ENCODE peak calls at places on chromosomes 1 and 21, in seven cellular contexts. V, M, R, K, Y, E and H are unnamed samples.

GRCh38 chr1:201119206-201119814 is 7.1 kb upstream of the CACNA1S start:
- DNase-seq in E (peak; percentile 19), R (no peak), M (no peak), V (no peak), K (no peak), Y (peak; percentile 79), H (no peak)

GRCh38 chr1:164858233-164858632 is 299.2 kb downstream of the PBX1 start:
- DNase-seq in K (no peak), V (no peak), Y (no peak), M (no peak), R (no peak), E (peak; percentile 13), H (no peak)

GRCh38 chr1:17046043-17046657 is 7.7 kb downstream of the SDHB start:
- DNase-seq in Y (peak; percentile 68), E (peak; percentile 83), M (no peak), R (no peak), K (no peak), V (no peak), H (no peak)

GRCh38 chr1:186849271-186849671 is 20.5 kb downstream of the PLA2G4A start:
- DNase-seq in V (no peak), K (no peak), R (peak; percentile 66), M (no peak), E (no peak), Y (no peak), H (no peak)

GRCh38 chr1:203378529-203379271 is 27.8 kb upstream of the FMOD start:
- DNase-seq in M (peak; percentile 64), V (no peak), R (no peak), Y (no peak), K (no peak), E (peak; percentile 69), H (no peak)

GRCh38 chr1:39381839-39382238 is 109.6 kb upstream of the BMP8A start:
- DNase-seq in K (no peak), M (no peak), R (no peak), Y (no peak), V (no peak), E (peak; percentile 23), H (no peak)

GRCh38 chr1:5758000-5758858 is 234.0 kb downstream of the NPHP4 start:
- DNase-seq in E (no peak), V (no peak), K (no peak), Y (no peak), R (no peak), M (no peak), H (peak; percentile 86)

GRCh38 chr1:110674337-110675059 is at the start of gene KCNA3:
- DNase-seq in R (peak; percentile 67), M (peak; percentile 58), Y (peak; percentile 91), K (no peak), E (no peak), V (peak; percentile 80), H (no peak)

GRCh38 chr1:96308314-96308713 is 413.3 kb upstream of the PTBP2 start:
- DNase-seq in K (no peak), M (no peak), Y (no peak), E (no peak), R (no peak), V (no peak), H (no peak)

GRCh38 chr1:73673980-73674379 is 524.0 kb downstream of the LRRIQ3 start:
- DNase-seq in R (no peak), M (no peak), K (no peak), Y (peak; percentile 32), V (no peak), E (no peak), H (no peak)

GRCh38 chr1:50265790-50266314 is 157.1 kb downstream of the ELAVL4 start:
- DNase-seq in K (no peak), E (peak; percentile 42), V (no peak), Y (no peak), M (no peak), R (no peak), H (no peak)

GRCh38 chr1:42682739-42683529 is 716 bp downstream of the YBX1 start:
- DNase-seq in K (peak; percentile 82), R (peak; percentile 87), M (peak; percentile 70), V (peak; percentile 91), Y (peak; percentile 86), E (peak; percentile 72), H (no peak)

DNA sequence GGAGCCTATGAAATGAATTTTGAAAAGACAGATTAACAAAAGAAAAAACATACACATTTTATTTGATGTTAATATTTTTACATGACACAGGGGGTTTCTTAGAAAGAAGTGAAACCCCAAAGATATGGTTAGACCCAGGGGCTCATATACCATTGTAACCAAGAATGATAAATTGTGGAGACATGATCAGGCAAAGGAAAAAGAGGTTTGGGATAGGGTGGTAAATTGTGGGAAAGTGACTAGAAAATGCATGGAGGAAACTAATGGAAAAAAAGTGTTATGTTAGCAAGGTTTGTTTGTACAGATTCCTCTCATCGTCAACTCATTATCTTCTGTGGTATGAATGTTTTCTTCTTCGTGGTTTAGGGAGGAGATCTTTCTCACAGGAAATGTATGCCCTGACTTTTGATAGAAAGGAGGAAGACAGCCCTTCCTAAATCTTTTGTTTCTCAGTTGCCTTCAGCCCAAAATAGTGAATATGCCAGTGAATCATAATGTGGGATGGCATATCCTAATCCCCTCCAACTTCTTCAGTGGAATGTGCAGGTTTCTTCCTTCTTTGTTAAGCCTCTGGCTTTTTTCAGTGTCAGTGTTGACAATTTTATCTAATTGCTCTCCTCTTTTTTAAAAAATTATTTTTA is 140.4 kb upstream of the UBE2U start:
- DNase-seq in K (no peak), E (peak; percentile 21), R (no peak), Y (no peak), V (no peak), M (no peak), H (no peak)
- TF ChIP-seq CTCF in K (no peak), E (no peak), R (no peak), Y (no peak), V (no peak), M (no peak), H (no peak)

GRCh38 chr1:83701396-83701795 is 297.5 kb downstream of the TTLL7 start:
- DNase-seq in M (no peak), Y (no peak), R (no peak), E (no peak), K (no peak), V (no peak), H (no peak)
- TF ChIP-seq CTCF in M (no peak), Y (no peak), R (no peak), E (no peak), K (no peak), V (no peak), H (no peak)

GRCh38 chr1:7576946-7577657 is 194.0 kb upstream of the VAMP3 start:
- DNase-seq in K (no peak), M (no peak), V (no peak), E (no peak), Y (peak; percentile 27), R (no peak), H (peak; percentile 57)
- TF ChIP-seq CTCF in K (no peak), M (no peak), V (no peak), E (peak; percentile 30), Y (peak; percentile 51), R (no peak), H (peak; percentile 74)

GRCh38 chr21:15616864-15617574 is 112.8 kb upstream of the USP25 start:
- DNase-seq in V (no peak), R (no peak), Y (no peak), M (no peak), K (no peak), E (peak; percentile 66), H (no peak)
- TF ChIP-seq CTCF in V (no peak), R (no peak), Y (no peak), M (no peak), K (no peak), E (no peak), H (no peak)